ENCODE peak calls at places on chromosomes 4 and X, in seven cellular contexts. J, M, C, A, N, X and S are unnamed samples.

GRCh38 chr4:79014230-79014629 is 75.0 kb upstream of the PAQR3 start:
- DNase-seq in J (no peak), M (no peak), C (no peak), A (no peak), N (no peak), X (no peak), S (no peak)

GRCh38 chr4:185847352-185848078 is 35.5 kb upstream of the SORBS2 start:
- DNase-seq in J (no peak), M (no peak), C (no peak), A (no peak), N (peak; percentile 36), X (peak; percentile 79), S (peak; percentile 92)

GRCh38 chrX:49096419-49096818 is 16.7 kb upstream of the WDR45 start:
- DNase-seq in J (no peak), M (no peak), C (no peak), A (no peak), N (no peak), X (no peak), S (no peak)

GRCh38 chr4:6732441-6733357 is 16.7 kb downstream of the BLOC1S4 start:
- DNase-seq in J (peak; percentile 93), M (no peak), C (peak; percentile 86), A (no peak), N (peak; percentile 77), X (peak; percentile 62), S (peak; percentile 82)

GRCh38 chr4:147777456-147778091 is 45.7 kb downstream of the ARHGAP10 start:
- DNase-seq in J (no peak), M (no peak), C (no peak), A (no peak), N (no peak), X (no peak), S (peak; percentile 70)

GRCh38 chr4:92629302-92629701 is 325.5 kb downstream of the GRID2 start:
- DNase-seq in J (no peak), M (no peak), C (no peak), A (no peak), N (no peak), X (no peak), S (no peak)

GRCh38 chrX:123140904-123141303 is 43.2 kb upstream of the GRIA3 start:
- DNase-seq in J (no peak), M (no peak), C (no peak), A (no peak), N (no peak), X (no peak), S (no peak)

GRCh38 chr4:24140892-24141291 is 251.0 kb upstream of the PPARGC1A start:
- DNase-seq in J (no peak), M (no peak), C (no peak), A (no peak), N (no peak), X (no peak), S (no peak)

GRCh38 chr4:12724520-12724919 is 759.6 kb downstream of the RAB28 start:
- DNase-seq in J (no peak), M (no peak), C (no peak), A (no peak), N (peak; percentile 3), X (no peak), S (peak; percentile 11)

GRCh38 chr4:158176108-158176507 is 3.3 kb upstream of the GASK1B start:
- DNase-seq in J (no peak), M (no peak), C (peak; percentile 80), A (no peak), N (no peak), X (no peak), S (peak; percentile 72)

DNA sequence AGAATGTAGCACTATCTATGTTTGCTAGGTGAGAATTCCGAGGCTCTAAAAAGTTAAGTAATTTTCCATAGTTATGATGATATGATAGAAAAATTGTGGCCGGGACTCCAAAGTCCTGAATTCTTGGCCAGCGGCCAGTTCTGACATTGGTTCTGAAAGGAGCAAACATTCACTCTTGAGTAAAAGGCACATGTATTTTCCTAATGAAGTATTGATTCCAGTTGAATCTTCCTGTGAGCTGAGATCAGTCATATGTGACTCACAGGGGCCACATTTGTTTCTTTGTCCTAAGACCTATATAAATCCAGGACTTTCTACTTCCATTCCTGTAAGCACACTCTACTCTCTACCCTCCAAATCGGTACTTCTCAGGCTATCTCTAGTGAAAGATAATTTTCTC is 349.9 kb downstream of the BMPR1B start:
- DNase-seq in J (no peak), M (no peak), C (no peak), A (no peak), N (peak; percentile 24), X (no peak), S (peak; percentile 86)
- H3K36me3 ChIP-seq in J (no peaks in the 10 kb centered on the region), M (no peaks in the 10 kb centered on the region), C (no peaks in the 10 kb centered on the region), A (peaks cover 79% of the 10 kb centered on the region), N (no peaks in the 10 kb centered on the region), X (no peaks in the 10 kb centered on the region), S (no peaks in the 10 kb centered on the region)

GRCh38 chr4:153573221-153573620 is 107.1 kb downstream of the TMEM131L start:
- DNase-seq in J (no peak), M (no peak), C (no peak), A (no peak), N (no peak), X (peak; percentile 67), S (no peak)
- H3K36me3 ChIP-seq in J (no peaks in the 10 kb centered on the region), M (no peaks in the 10 kb centered on the region), C (no peaks in the 10 kb centered on the region), A (peaks cover 96% of the 10 kb centered on the region), N (peaks cover 2% of the 10 kb centered on the region), X (no peaks in the 10 kb centered on the region), S (no peaks in the 10 kb centered on the region)

GRCh38 chr4:2902126-2902525 is 58.5 kb downstream of the ADD1 start:
- DNase-seq in J (no peak), M (no peak), C (no peak), A (no peak), N (no peak), X (no peak), S (no peak)
- H3K36me3 ChIP-seq in J (peaks cover 90% of the 10 kb centered on the region), M (peaks cover 42% of the 10 kb centered on the region), C (peaks cover 100% of the 10 kb centered on the region), A (peaks cover 86% of the 10 kb centered on the region), N (peaks cover 42% of the 10 kb centered on the region), X (peaks cover 96% of the 10 kb centered on the region), S (peaks cover 24% of the 10 kb centered on the region)

GRCh38 chrX:2921193-2921592 is 7.9 kb downstream of the ARSD start:
- DNase-seq in J (no peak), M (no peak), C (no peak), A (no peak), N (no peak), X (no peak), S (no peak)

GRCh38 chrX:2928127-2928582 is 984 bp downstream of the ARSD start:
- DNase-seq in J (peak; percentile 84), M (no peak), C (peak; percentile 79), A (no peak), N (peak; percentile 55), X (peak; percentile 34), S (no peak)

GRCh38 chrX:2921750-2922149 is 7.4 kb downstream of the ARSD start:
- DNase-seq in J (no peak), M (no peak), C (no peak), A (no peak), N (no peak), X (no peak), S (no peak)

GRCh38 chrX:2926664-2927275 is 2.4 kb downstream of the ARSD start:
- DNase-seq in J (no peak), M (no peak), C (no peak), A (no peak), N (no peak), X (no peak), S (no peak)

DNA sequence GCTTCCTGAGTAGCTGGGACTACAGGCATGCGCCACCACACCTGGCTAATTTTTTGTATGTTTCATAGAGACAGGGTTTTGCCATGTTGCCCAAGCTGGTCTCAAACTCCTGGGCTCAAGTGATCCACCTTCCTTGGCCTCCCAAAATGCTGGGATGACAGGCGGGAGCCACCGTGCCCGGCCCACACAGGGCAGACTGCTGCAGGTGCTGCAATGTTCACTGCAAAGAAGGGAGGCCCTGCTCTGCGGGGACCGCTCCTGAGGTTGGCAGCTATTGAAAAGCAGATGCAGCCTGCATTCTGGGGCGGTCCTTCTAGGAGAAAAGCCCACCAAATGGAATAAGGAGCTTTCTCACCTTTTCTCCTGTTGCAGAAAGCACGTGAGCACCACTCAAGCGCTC is 5.0 kb downstream of the ARSD start:
- DNase-seq in J (no peak), M (no peak), C (no peak), A (no peak), N (no peak), X (no peak), S (no peak)
- H3K36me3 ChIP-seq in J (peaks cover 22% of the 10 kb centered on the region), M (no peaks in the 10 kb centered on the region), C (peaks cover 5% of the 10 kb centered on the region), A (no peaks in the 10 kb centered on the region), N (no peaks in the 10 kb centered on the region), X (peaks cover 42% of the 10 kb centered on the region), S (no peaks in the 10 kb centered on the region)